ENCODE peak calls at places on chromosome X, in four cellular contexts. Z is left ventricle myocardium inferior, F is thoracic aorta, L is esophagus squamous epithelium. B is an unnamed sample.

GRCh38 chrX:63354484-63354883 is 3.4 kb upstream of the SPIN4 start:
- DNase-seq in Z (no peak), L (no peak), F (no peak), B (no peak)

GRCh38 chrX:1491851-1492349 is 39.2 kb upstream of the ASMTL start:
- DNase-seq in Z (no peak), L (no peak), F (no peak), B (no peak)

GRCh38 chrX:12137982-12138365 is 299 bp upstream of the FRMPD4 start:
- DNase-seq in F (no peak), Z (no peak), L (no peak), B (no peak)

GRCh38 chrX:77446029-77446585 is 1.1 kb upstream of the FGF16 start:
- DNase-seq in Z (peak; percentile 14), L (no peak), F (no peak), B (no peak)

GRCh38 chrX:9267415-9267814 is 197.4 kb upstream of the TBL1X start:
- DNase-seq in L (no peak), F (no peak), Z (no peak), B (no peak)

GRCh38 chrX:13076176-13076956 is 31.9 kb upstream of the FAM9C start:
- DNase-seq in Z (no peak), F (no peak), L (no peak), B (no peak)

GRCh38 chrX:23661671-23662070 is 5.6 kb upstream of the PRDX4 start:
- DNase-seq in Z (no peak), L (no peak), F (no peak), B (no peak)

GRCh38 chrX:118523920-118524319 is 28.3 kb downstream of the DOCK11 start:
- DNase-seq in F (no peak), Z (no peak), L (no peak), B (no peak)

GRCh38 chrX:1380672-1381233 is 11.2 kb downstream of the SLC25A6 start:
- DNase-seq in F (no peak), L (no peak), Z (no peak), B (no peak)

GRCh38 chrX:16786139-16786790 is at the start of gene TXLNG:
- DNase-seq in F (peak; percentile 91), Z (peak; percentile 95), L (peak; percentile 98), B (peak; percentile 100)

GRCh38 chrX:42739258-42739657 is 38.7 kb downstream of the PPP1R2C start:
- DNase-seq in L (no peak), Z (no peak), F (no peak), B (no peak)

GRCh38 chrX:24498181-24498580 is 33.1 kb downstream of the PDK3 start:
- DNase-seq in F (no peak), Z (no peak), L (no peak), B (peak; percentile 69)

GRCh38 chrX:13078739-13079444 is 34.5 kb upstream of the FAM9C start:
- DNase-seq in L (no peak), Z (peak; percentile 28), F (no peak), B (peak; percentile 78)

GRCh38 chrX:11558972-11559371 is 106.7 kb downstream of the ARHGAP6 start:
- DNase-seq in F (no peak), L (no peak), Z (no peak), B (no peak)

GRCh38 chrX:2502668-2503519 is 2.1 kb upstream of the DHRSX start:
- DNase-seq in Z (no peak), F (no peak), L (no peak), B (no peak)

GRCh38 chrX:46575991-46576392 is 2.4 kb downstream of the CHST7 start:
- DNase-seq in F (no peak), Z (peak; percentile 36), L (no peak), B (no peak)

GRCh38 chrX:132184871-132185270 is 34.4 kb downstream of the RAP2C start:
- DNase-seq in F (no peak), L (no peak), Z (no peak), B (no peak)

GRCh38 chrX:153946910-153947769 is 2.7 kb upstream of the RENBP start:
- DNase-seq in L (no peak), F (no peak), Z (peak; percentile 63), B (no peak)

GRCh38 chrX:137562096-137562495 is 3.8 kb upstream of the ZIC3 start:
- DNase-seq in L (no peak), F (no peak), Z (no peak), B (no peak)

GRCh38 chrX:152823657-152824056 is 6.9 kb downstream of the CETN2 start:
- DNase-seq in Z (no peak), F (no peak), L (no peak), B (no peak)

GRCh38 chrX:44507292-44507691 is 35.4 kb downstream of the FUNDC1 start:
- DNase-seq in Z (no peak), L (no peak), F (no peak), B (no peak)

GRCh38 chrX:54820737-54821136 is 13.2 kb downstream of the MAGED2 start:
- DNase-seq in Z (no peak), L (no peak), F (no peak), B (no peak)

GRCh38 chrX:139795196-139795595 is 87.2 kb upstream of the MCF2 start:
- DNase-seq in Z (no peak), L (no peak), F (no peak), B (no peak)

GRCh38 chrX:30824275-30824674 is 64.8 kb downstream of the TAB3 start:
- DNase-seq in L (no peak), F (no peak), Z (no peak), B (no peak)

GRCh38 chrX:123771449-123772064 is 38.7 kb upstream of the THOC2 start:
- DNase-seq in Z (no peak), F (no peak), L (no peak), B (no peak)

GRCh38 chrX:13287816-13288215 is 32.0 kb downstream of the ATXN3L start:
- DNase-seq in L (no peak), F (no peak), Z (no peak), B (no peak)

GRCh38 chrX:368811-369562 is 17.7 kb downstream of the PPP2R3B start:
- DNase-seq in F (no peak), Z (peak; percentile 56), L (no peak), B (no peak)

GRCh38 chrX:3548743-3549441 is 164.6 kb downstream of the PRKX start:
- DNase-seq in Z (no peak), F (no peak), L (no peak), B (no peak)

GRCh38 chrX:17591741-17592110 is 145.6 kb upstream of the SCML1 start:
- DNase-seq in L (no peak), Z (no peak), F (no peak), B (peak; percentile 69)

GRCh38 chrX:132270699-132271098 is 51.5 kb upstream of the RAP2C start:
- DNase-seq in Z (peak; percentile 22), L (peak; percentile 0), F (peak; percentile 1), B (peak; percentile 71)

GRCh38 chrX:27583976-27584375 is 6.2 kb upstream of the DCAF8L2 start:
- DNase-seq in F (no peak), Z (no peak), L (no peak), B (no peak)

GRCh38 chrX:52988985-52989917 is 30.9 kb upstream of the FAM156A start:
- DNase-seq in F (no peak), L (no peak), Z (no peak), B (no peak)
- H3K27ac ChIP-seq in F (peak overlapping the region; percentile 44), L (peak overlapping the region; percentile 42), Z (peak overlapping the region; percentile 61), B (peak overlapping the region; percentile 46)

GRCh38 chrX:53456254-53456653 is 22.1 kb upstream of the HSD17B10 start:
- DNase-seq in Z (no peak), F (no peak), L (no peak), B (no peak)
- H3K4me3 ChIP-seq in Z (no peak overlapping the region), F (no peak overlapping the region), L (no peak overlapping the region), B (no peak overlapping the region)

GRCh38 chrX:72685810-72686465 is 28.2 kb downstream of the PHKA1 start:
- DNase-seq in L (no peak), F (no peak), Z (no peak), B (no peak)
- H3K27me3 ChIP-seq in L (no peaks in the 10 kb centered on the region), F (no peaks in the 10 kb centered on the region), Z (no peaks in the 10 kb centered on the region), B (no peaks in the 10 kb centered on the region)

DNA sequence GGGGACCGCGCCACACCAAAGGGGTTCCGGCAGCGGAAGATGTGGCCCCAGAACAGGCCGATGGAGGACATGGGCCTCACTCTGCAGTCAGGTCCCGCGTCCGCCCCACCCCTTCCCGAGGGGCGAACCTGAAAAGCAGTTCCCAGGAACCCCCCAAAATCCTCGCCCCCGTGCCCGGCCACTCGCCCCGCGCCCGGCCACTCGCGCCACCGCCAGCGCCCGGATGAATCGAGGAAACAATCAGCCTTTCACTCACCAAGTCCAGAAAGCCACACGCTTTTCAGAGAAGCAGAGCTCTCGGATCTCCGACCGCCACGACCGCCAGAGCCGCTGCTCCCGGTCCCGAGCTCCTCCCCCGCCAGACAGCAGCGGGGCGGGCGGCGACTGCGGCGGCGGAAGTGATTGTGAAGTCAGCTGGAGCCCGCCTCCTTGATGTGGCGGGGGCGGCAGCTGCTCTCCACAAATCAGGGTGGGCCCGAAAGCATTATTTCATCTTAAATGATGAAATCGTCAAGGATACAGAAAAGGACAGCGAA is at the start of gene PJA1:
- DNase-seq in Z (peak; percentile 76), F (peak; percentile 25), L (peak; percentile 13), B (peak; percentile 16)
- H3K27ac ChIP-seq in Z (peak within 1 kb of the TSS; percentile 83), F (peak within 1 kb of the TSS; percentile 81), L (peak within 1 kb of the TSS; percentile 77), B (peak within 1 kb of the TSS; percentile 80)

DNA sequence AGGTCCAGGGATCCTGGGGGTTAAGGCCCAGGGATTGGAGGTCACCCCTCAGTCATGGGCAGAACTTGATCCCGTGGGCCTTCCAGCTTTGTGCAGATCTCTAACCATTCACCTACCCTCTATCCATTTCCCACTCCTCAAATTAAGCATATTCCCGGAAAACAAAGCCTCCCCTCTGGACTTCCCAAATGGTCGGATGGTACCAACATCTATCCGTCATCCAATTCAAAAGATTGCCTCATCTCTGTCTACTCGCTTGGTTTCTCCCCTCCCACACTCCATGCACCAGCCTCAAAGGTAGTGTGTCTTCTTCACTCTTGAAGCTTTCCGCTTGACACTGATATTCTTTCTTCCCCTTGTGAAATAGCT is 473 bp upstream of the BCLAF3 start:
- DNase-seq in L (no peak), F (no peak), Z (no peak), B (no peak)
- H3K4me3 ChIP-seq in L (peak overlapping the region; percentile 74), F (peak overlapping the region; percentile 64), Z (peak overlapping the region; percentile 82), B (no peak overlapping the region)

B was measured in ascending aorta.